ENCODE peak calls at places on chromosome 13, in eight cellular contexts. One of them, this sample, is unnamed.

GRCh38 chr13:94947965-94948371 is 235.6 kb upstream of the SOX21 start:
- DNase-seq in psoas muscle: no peak
- DNase-seq in NCI-H187: peak
- DNase-seq in naive thymus-derived CD8-positive, alpha-beta T cell: no peak
- DNase-seq in AG08396: no peak
- DNase-seq in GM03348: no peak
- DNase-seq in MM.1S: no peak
- DNase-seq in NAMALWA: no peak
- DNase-seq in this sample: no peak

GRCh38 chr13:46615888-46616531 is 63.0 kb downstream of the LRCH1 start:
- DNase-seq in psoas muscle: no peak
- DNase-seq in NCI-H187: no peak
- DNase-seq in naive thymus-derived CD8-positive, alpha-beta T cell: no peak
- DNase-seq in AG08396: no peak
- DNase-seq in GM03348: no peak
- DNase-seq in MM.1S: no peak
- DNase-seq in NAMALWA: no peak
- DNase-seq in this sample: no peak

GRCh38 chr13:114068723-114069322 is 63.6 kb downstream of the RASA3 start:
- DNase-seq in psoas muscle: no peak
- DNase-seq in NCI-H187: no peak
- DNase-seq in naive thymus-derived CD8-positive, alpha-beta T cell: no peak
- DNase-seq in AG08396: peak
- DNase-seq in GM03348: peak
- DNase-seq in MM.1S: no peak
- DNase-seq in NAMALWA: no peak
- DNase-seq in this sample: peak

GRCh38 chr13:111337206-111337605 is 16.8 kb downstream of the TEX29 start:
- DNase-seq in psoas muscle: no peak
- DNase-seq in NCI-H187: no peak
- DNase-seq in naive thymus-derived CD8-positive, alpha-beta T cell: no peak
- DNase-seq in AG08396: peak
- DNase-seq in GM03348: peak
- DNase-seq in MM.1S: no peak
- DNase-seq in NAMALWA: no peak
- DNase-seq in this sample: peak

GRCh38 chr13:31207630-31208549 is 8.1 kb downstream of the B3GLCT start:
- DNase-seq in psoas muscle: peak
- DNase-seq in NCI-H187: no peak
- DNase-seq in naive thymus-derived CD8-positive, alpha-beta T cell: no peak
- DNase-seq in AG08396: peak
- DNase-seq in GM03348: peak
- DNase-seq in MM.1S: no peak
- DNase-seq in NAMALWA: no peak
- DNase-seq in this sample: peak

GRCh38 chr13:75636339-75637095 is 387 bp downstream of the LMO7 start:
- DNase-seq in psoas muscle: peak
- DNase-seq in NCI-H187: no peak
- DNase-seq in naive thymus-derived CD8-positive, alpha-beta T cell: peak
- DNase-seq in AG08396: peak
- DNase-seq in GM03348: peak
- DNase-seq in MM.1S: peak
- DNase-seq in NAMALWA: no peak
- DNase-seq in this sample: peak

GRCh38 chr13:73417012-73417615 is 358.3 kb downstream of the KLF5 start:
- DNase-seq in psoas muscle: no peak
- DNase-seq in NCI-H187: no peak
- DNase-seq in naive thymus-derived CD8-positive, alpha-beta T cell: no peak
- DNase-seq in AG08396: no peak
- DNase-seq in GM03348: peak
- DNase-seq in MM.1S: no peak
- DNase-seq in NAMALWA: peak
- DNase-seq in this sample: peak

GRCh38 chr13:28678809-28679208 is 19.9 kb downstream of the POMP start:
- DNase-seq in psoas muscle: no peak
- DNase-seq in NCI-H187: no peak
- DNase-seq in naive thymus-derived CD8-positive, alpha-beta T cell: no peak
- DNase-seq in AG08396: no peak
- DNase-seq in GM03348: no peak
- DNase-seq in MM.1S: no peak
- DNase-seq in NAMALWA: peak
- DNase-seq in this sample: no peak

GRCh38 chr13:59846845-59847620 is 316.7 kb downstream of the DIAPH3 start:
- DNase-seq in psoas muscle: no peak
- DNase-seq in NCI-H187: no peak
- DNase-seq in naive thymus-derived CD8-positive, alpha-beta T cell: no peak
- DNase-seq in AG08396: no peak
- DNase-seq in GM03348: no peak
- DNase-seq in MM.1S: no peak
- DNase-seq in NAMALWA: no peak
- DNase-seq in this sample: no peak

GRCh38 chr13:27952931-27953670 is 16.0 kb downstream of the CDX2 start:
- DNase-seq in psoas muscle: no peak
- DNase-seq in NCI-H187: no peak
- DNase-seq in naive thymus-derived CD8-positive, alpha-beta T cell: no peak
- DNase-seq in AG08396: no peak
- DNase-seq in GM03348: no peak
- DNase-seq in MM.1S: no peak
- DNase-seq in NAMALWA: no peak
- DNase-seq in this sample: no peak

GRCh38 chr13:48126944-48127814 is 32.3 kb upstream of the MED4 start:
- DNase-seq in psoas muscle: peak
- DNase-seq in NCI-H187: no peak
- DNase-seq in naive thymus-derived CD8-positive, alpha-beta T cell: peak
- DNase-seq in AG08396: peak
- DNase-seq in GM03348: peak
- DNase-seq in MM.1S: peak
- DNase-seq in NAMALWA: peak
- DNase-seq in this sample: peak

GRCh38 chr13:98921786-98922185 is 56.1 kb downstream of the DOCK9 start:
- DNase-seq in psoas muscle: no peak
- DNase-seq in NCI-H187: no peak
- DNase-seq in naive thymus-derived CD8-positive, alpha-beta T cell: no peak
- DNase-seq in AG08396: no peak
- DNase-seq in GM03348: no peak
- DNase-seq in MM.1S: no peak
- DNase-seq in NAMALWA: no peak
- DNase-seq in this sample: no peak

GRCh38 chr13:102913924-102914628 is 68.2 kb downstream of the ERCC5 start:
- DNase-seq in psoas muscle: no peak
- DNase-seq in NCI-H187: no peak
- DNase-seq in naive thymus-derived CD8-positive, alpha-beta T cell: no peak
- DNase-seq in AG08396: no peak
- DNase-seq in GM03348: no peak
- DNase-seq in MM.1S: no peak
- DNase-seq in NAMALWA: no peak
- DNase-seq in this sample: peak

GRCh38 chr13:31943591-31943990 is 88.0 kb upstream of the FRY start:
- DNase-seq in psoas muscle: no peak
- DNase-seq in NCI-H187: no peak
- DNase-seq in naive thymus-derived CD8-positive, alpha-beta T cell: no peak
- DNase-seq in AG08396: no peak
- DNase-seq in GM03348: peak
- DNase-seq in MM.1S: no peak
- DNase-seq in NAMALWA: no peak
- DNase-seq in this sample: no peak

GRCh38 chr13:99909836-99910619 is 61.5 kb downstream of the ZIC5 start:
- DNase-seq in psoas muscle: no peak
- DNase-seq in NCI-H187: no peak
- DNase-seq in naive thymus-derived CD8-positive, alpha-beta T cell: no peak
- DNase-seq in AG08396: no peak
- DNase-seq in GM03348: no peak
- DNase-seq in MM.1S: no peak
- DNase-seq in NAMALWA: no peak
- DNase-seq in this sample: no peak

GRCh38 chr13:94291631-94292322 is 187.7 kb downstream of the DCT start:
- DNase-seq in psoas muscle: no peak
- DNase-seq in NCI-H187: no peak
- DNase-seq in naive thymus-derived CD8-positive, alpha-beta T cell: no peak
- DNase-seq in AG08396: no peak
- DNase-seq in GM03348: no peak
- DNase-seq in MM.1S: no peak
- DNase-seq in NAMALWA: no peak
- DNase-seq in this sample: no peak

GRCh38 chr13:107834268-107834667 is 381.1 kb downstream of the LIG4 start:
- DNase-seq in psoas muscle: no peak
- DNase-seq in NCI-H187: no peak
- DNase-seq in naive thymus-derived CD8-positive, alpha-beta T cell: no peak
- DNase-seq in AG08396: no peak
- DNase-seq in GM03348: no peak
- DNase-seq in MM.1S: no peak
- DNase-seq in NAMALWA: no peak
- DNase-seq in this sample: no peak

GRCh38 chr13:57716295-57716694 is 84.8 kb downstream of the PCDH17 start:
- DNase-seq in psoas muscle: no peak
- DNase-seq in NCI-H187: no peak
- DNase-seq in naive thymus-derived CD8-positive, alpha-beta T cell: no peak
- DNase-seq in AG08396: no peak
- DNase-seq in GM03348: no peak
- DNase-seq in MM.1S: no peak
- DNase-seq in NAMALWA: no peak
- DNase-seq in this sample: no peak

GRCh38 chr13:60572003-60572792 is 175.2 kb downstream of the TDRD3 start:
- DNase-seq in psoas muscle: no peak
- DNase-seq in NCI-H187: no peak
- DNase-seq in naive thymus-derived CD8-positive, alpha-beta T cell: no peak
- DNase-seq in AG08396: peak
- DNase-seq in GM03348: no peak
- DNase-seq in MM.1S: no peak
- DNase-seq in NAMALWA: no peak
- DNase-seq in this sample: peak

GRCh38 chr13:39783051-39783450 is 127.6 kb downstream of the COG6 start:
- DNase-seq in psoas muscle: no peak
- DNase-seq in NCI-H187: no peak
- DNase-seq in naive thymus-derived CD8-positive, alpha-beta T cell: no peak
- DNase-seq in AG08396: no peak
- DNase-seq in GM03348: no peak
- DNase-seq in MM.1S: no peak
- DNase-seq in NAMALWA: peak
- DNase-seq in this sample: no peak

GRCh38 chr13:101579291-101579802 is 126.9 kb downstream of the ITGBL1 start:
- DNase-seq in psoas muscle: no peak
- DNase-seq in NCI-H187: no peak
- DNase-seq in naive thymus-derived CD8-positive, alpha-beta T cell: no peak
- DNase-seq in AG08396: no peak
- DNase-seq in GM03348: no peak
- DNase-seq in MM.1S: no peak
- DNase-seq in NAMALWA: no peak
- DNase-seq in this sample: peak

GRCh38 chr13:45142440-45143345 is 22.4 kb downstream of the GTF2F2 start:
- DNase-seq in psoas muscle: no peak
- DNase-seq in NCI-H187: no peak
- DNase-seq in naive thymus-derived CD8-positive, alpha-beta T cell: no peak
- DNase-seq in AG08396: no peak
- DNase-seq in GM03348: no peak
- DNase-seq in MM.1S: no peak
- DNase-seq in NAMALWA: no peak
- DNase-seq in this sample: no peak

GRCh38 chr13:74203576-74203975 is 69.4 kb upstream of the KLF12 start:
- DNase-seq in psoas muscle: no peak
- DNase-seq in NCI-H187: no peak
- DNase-seq in naive thymus-derived CD8-positive, alpha-beta T cell: no peak
- DNase-seq in AG08396: no peak
- DNase-seq in GM03348: no peak
- DNase-seq in MM.1S: no peak
- DNase-seq in NAMALWA: no peak
- DNase-seq in this sample: no peak

GRCh38 chr13:29140277-29140676 is 320.1 kb downstream of the MTUS2 start:
- DNase-seq in psoas muscle: no peak
- DNase-seq in NCI-H187: no peak
- DNase-seq in naive thymus-derived CD8-positive, alpha-beta T cell: no peak
- DNase-seq in AG08396: no peak
- DNase-seq in GM03348: peak
- DNase-seq in MM.1S: no peak
- DNase-seq in NAMALWA: no peak
- DNase-seq in this sample: peak

GRCh38 chr13:23657056-23657455 is 86.8 kb downstream of the TNFRSF19 start:
- DNase-seq in psoas muscle: no peak
- DNase-seq in NCI-H187: no peak
- DNase-seq in naive thymus-derived CD8-positive, alpha-beta T cell: no peak
- DNase-seq in AG08396: no peak
- DNase-seq in GM03348: no peak
- DNase-seq in MM.1S: no peak
- DNase-seq in NAMALWA: no peak
- DNase-seq in this sample: no peak